ENCODE peak calls at places on chromosomes 11 and 22, in eight cellular contexts. O, Z, A, R, L, G, N and S are unnamed samples.

GRCh38 chr11:117045196-117045595 is 53.0 kb downstream of the SIK3 start:
- DNase-seq in N (no peak), R (peak; percentile 70), A (no peak), O (peak; percentile 64), Z (peak; percentile 51), L (no peak), G (peak; percentile 40), S (peak; percentile 49)

GRCh38 chr11:11839718-11840117 is 2.1 kb upstream of the USP47 start:
- DNase-seq in G (no peak), R (no peak), L (no peak), Z (no peak), A (no peak), O (no peak), N (no peak), S (no peak)

GRCh38 chr11:69644071-69644961 is 3.4 kb downstream of the CCND1 start:
- DNase-seq in N (peak; percentile 61), A (peak; percentile 94), Z (peak; percentile 93), G (peak; percentile 93), L (peak; percentile 71), R (peak; percentile 94), O (peak; percentile 96), S (peak; percentile 75)

GRCh38 chr11:1129143-1129665 is 28.5 kb upstream of the MUC5AC start:
- DNase-seq in A (peak; percentile 44), R (no peak), L (no peak), O (no peak), Z (no peak), G (no peak), N (no peak), S (no peak)

GRCh38 chr22:37827056-37827455 is 3.9 kb downstream of the GALR3 start:
- DNase-seq in Z (peak; percentile 64), G (no peak), A (no peak), N (peak; percentile 78), O (no peak), L (peak; percentile 73), R (no peak), S (no peak)

GRCh38 chr11:46555269-46556054 is 38.4 kb downstream of the AMBRA1 start:
- DNase-seq in R (peak; percentile 80), G (peak; percentile 27), A (no peak), N (no peak), L (no peak), O (peak; percentile 57), Z (peak; percentile 60), S (no peak)

GRCh38 chr11:68584991-68585524 is 99.3 kb upstream of the GAL start:
- DNase-seq in R (no peak), Z (no peak), O (peak; percentile 22), N (no peak), G (no peak), A (no peak), L (no peak), S (no peak)

GRCh38 chr11:84719935-84720577 is 907.1 kb downstream of the DLG2 start:
- DNase-seq in A (no peak), N (no peak), O (no peak), R (no peak), Z (no peak), G (peak; percentile 0), L (no peak), S (no peak)

GRCh38 chr22:19643448-19644313 is 70.6 kb upstream of the SEPTIN5 start:
- DNase-seq in G (no peak), L (no peak), Z (peak; percentile 27), N (no peak), O (no peak), R (peak; percentile 31), A (peak; percentile 56), S (no peak)

GRCh38 chr11:130817608-130817944 is 98.7 kb downstream of the SNX19 start:
- DNase-seq in N (no peak), A (no peak), Z (peak; percentile 74), G (peak; percentile 72), R (peak; percentile 70), O (peak; percentile 72), L (no peak), S (no peak)

GRCh38 chr11:69309800-69310280 is 15.9 kb downstream of the MYEOV start:
- DNase-seq in R (no peak), G (no peak), L (no peak), N (no peak), O (peak; percentile 32), Z (peak; percentile 53), A (peak; percentile 27), S (no peak)

GRCh38 chr11:132131051-132131450 is 760.6 kb downstream of the NTM start:
- DNase-seq in R (no peak), O (no peak), N (no peak), Z (no peak), A (no peak), G (no peak), L (no peak), S (no peak)

GRCh38 chr22:24315367-24315781 is 44.7 kb downstream of the SPECC1L start:
- DNase-seq in O (peak; percentile 49), L (no peak), N (no peak), A (no peak), Z (no peak), R (peak; percentile 99), G (no peak), S (no peak)

GRCh38 chr11:128318856-128319474 is 268.4 kb downstream of the ETS1 start:
- DNase-seq in A (no peak), N (no peak), O (peak; percentile 24), G (no peak), L (no peak), Z (no peak), R (no peak), S (no peak)

GRCh38 chr11:118914178-118914918 is 11.4 kb downstream of the BCL9L start:
- DNase-seq in Z (no peak), A (no peak), R (no peak), O (no peak), G (no peak), L (peak; percentile 75), N (peak; percentile 24), S (peak; percentile 75)

GRCh38 chr22:38832005-38832978 is 11.5 kb downstream of the NPTXR start:
- DNase-seq in R (no peak), G (no peak), L (peak; percentile 20), O (no peak), N (no peak), Z (no peak), A (peak; percentile 40), S (no peak)

GRCh38 chr11:134939905-134940304 is 527.9 kb upstream of the B3GAT1 start:
- DNase-seq in R (peak; percentile 5), L (no peak), Z (no peak), G (no peak), O (no peak), A (no peak), N (no peak), S (no peak)

GRCh38 chr11:35798423-35798822 is 135.8 kb downstream of the TRIM44 start:
- DNase-seq in G (peak; percentile 51), O (no peak), A (no peak), Z (peak; percentile 23), R (no peak), N (no peak), L (no peak), S (peak; percentile 69)

GRCh38 chr11:35148163-35148562 is 9.2 kb downstream of the CD44 start:
- DNase-seq in Z (no peak), R (no peak), O (peak; percentile 3), L (no peak), G (peak; percentile 16), N (no peak), A (no peak), S (no peak)

GRCh38 chr11:62677160-62677559 is 1.7 kb downstream of the UBXN1 start:
- DNase-seq in O (no peak), A (no peak), R (no peak), L (no peak), Z (no peak), G (no peak), N (no peak), S (peak; percentile 51)
- H3K4me3 ChIP-seq in O (no peak overlapping the region), A (no peak overlapping the region), R (no peak overlapping the region), L (no peak overlapping the region), Z (no peak overlapping the region), G (no peak overlapping the region), N (no peak overlapping the region), S (peak overlapping the region; percentile 98)

GRCh38 chr11:10301656-10302293 is 3.1 kb upstream of the ADM start:
- DNase-seq in L (no peak), G (peak; percentile 81), O (peak; percentile 74), N (no peak), R (peak; percentile 96), Z (peak; percentile 68), A (no peak), S (peak; percentile 66)
- H3K4me3 ChIP-seq in L (no peak overlapping the region), G (peak overlapping the region; percentile 96), O (peak overlapping the region; percentile 76), N (no peak overlapping the region), R (peak overlapping the region; percentile 92), Z (peak overlapping the region; percentile 96), A (no peak overlapping the region), S (peak overlapping the region; percentile 93)

GRCh38 chr11:67117176-67117575 is 1.9 kb upstream of the KDM2A start:
- DNase-seq in G (no peak), R (peak; percentile 13), O (no peak), Z (no peak), N (no peak), A (no peak), L (no peak), S (no peak)
- H3K4me3 ChIP-seq in G (no peak overlapping the region), R (no peak overlapping the region), O (no peak overlapping the region), Z (no peak overlapping the region), N (peak overlapping the region; percentile 98), A (no peak overlapping the region), L (peak overlapping the region; percentile 51), S (no peak overlapping the region)

GRCh38 chr11:6653055-6653454 is 2.6 kb downstream of the DCHS1 start:
- DNase-seq in R (no peak), A (no peak), N (no peak), G (no peak), O (no peak), L (no peak), Z (no peak), S (no peak)

GRCh38 chr11:6655020-6655789 is 404 bp downstream of the DCHS1 start:
- DNase-seq in R (no peak), A (no peak), N (no peak), O (no peak), L (no peak), G (peak; percentile 58), Z (no peak), S (no peak)

GRCh38 chr11:6653656-6654055 is 2.0 kb downstream of the DCHS1 start:
- DNase-seq in G (no peak), Z (no peak), R (no peak), N (no peak), O (no peak), L (no peak), A (no peak), S (no peak)

GRCh38 chr11:6655790-6656580 is at the start of gene DCHS1:
- DNase-seq in A (no peak), R (no peak), L (no peak), Z (no peak), G (peak; percentile 39), N (peak; percentile 38), O (no peak), S (no peak)

DNA sequence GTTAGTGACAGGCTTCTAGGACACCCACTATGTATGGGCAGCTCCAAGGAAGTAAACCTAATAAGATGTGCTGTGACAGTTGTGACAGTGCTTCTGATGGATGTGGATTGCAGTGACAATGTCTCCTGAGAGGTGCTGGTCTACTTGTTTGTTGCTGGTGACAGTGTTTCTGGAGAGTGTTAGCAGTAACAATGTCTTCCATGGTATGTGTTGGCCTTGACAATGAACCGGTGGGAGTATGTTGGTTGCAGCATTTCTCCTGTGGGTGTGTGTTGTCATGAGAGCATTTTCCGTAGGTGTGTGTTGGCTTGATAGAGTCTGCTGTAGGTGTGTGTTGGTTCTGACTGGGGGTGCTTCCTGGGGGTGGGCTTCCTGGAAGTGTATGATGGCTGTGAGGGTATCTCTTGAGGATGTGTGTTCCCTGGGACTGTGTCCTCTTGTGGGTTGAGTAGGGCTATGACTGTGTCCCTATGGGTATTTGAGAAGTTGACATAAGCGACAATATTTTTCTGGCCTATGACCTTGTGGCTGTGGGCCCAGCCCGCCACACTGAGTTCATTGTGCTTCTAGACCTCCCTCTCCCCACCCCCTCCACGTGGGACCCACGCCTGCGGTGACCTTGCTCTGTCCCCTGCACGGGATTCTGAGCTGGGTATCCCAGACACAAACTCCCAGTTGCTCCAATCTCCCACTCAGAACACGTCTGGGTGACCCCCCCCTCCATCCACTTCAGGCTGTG is 1.2 kb downstream of the DCHS1 start:
- DNase-seq in R (no peak), A (no peak), N (no peak), L (peak; percentile 29), O (no peak), Z (no peak), G (no peak), S (no peak)
- H3K4me3 ChIP-seq in R (peak overlapping the region; percentile 62), A (peak overlapping the region; percentile 56), N (peak overlapping the region; percentile 53), L (peak overlapping the region; percentile 26), O (peak overlapping the region; percentile 52), Z (no peak overlapping the region), G (no peak overlapping the region), S (no peak overlapping the region)